ENCODE peak calls at places on chromosomes 1 and 21, in eight cellular contexts. G, Z, C, P, Y, R, T and J are unnamed samples. For H3K9me3, the result is how much of the 10 kb centered on the place peaks cover.

GRCh38 chr1:30179942-30180543 is 543.3 kb downstream of the MATN1 start:
- DNase-seq in G (no peak), Z (no peak), P (no peak), C (no peak), T (no peak), Y (no peak), R (no peak), J (no peak)

GRCh38 chr21:26881504-26882228 is 36.5 kb upstream of the ADAMTS1 start:
- DNase-seq in Y (peak), R (no peak), C (no peak), G (no peak), P (no peak), T (no peak), Z (no peak), J (no peak)

GRCh38 chr1:155932487-155932886 is 1.7 kb downstream of the KHDC4 start:
- DNase-seq in Z (no peak), P (no peak), Y (no peak), R (no peak), G (no peak), T (no peak), C (no peak), J (no peak)

GRCh38 chr1:226519135-226519534 is 29.4 kb upstream of the STUM start:
- DNase-seq in T (no peak), P (no peak), Z (no peak), G (no peak), R (no peak), Y (no peak), C (no peak), J (no peak)

GRCh38 chr1:186960866-186961265 is 132.1 kb downstream of the PLA2G4A start:
- DNase-seq in P (no peak), G (no peak), R (no peak), T (no peak), Z (no peak), C (no peak), Y (no peak), J (no peak)

GRCh38 chr1:57423135-57424131 is at the start of gene DAB1:
- DNase-seq in Y (peak), Z (no peak), G (no peak), T (no peak), C (peak), R (no peak), P (peak), J (no peak)

GRCh38 chr1:93980320-93980744 is 71.1 kb upstream of the GCLM start:
- DNase-seq in C (no peak), R (no peak), P (no peak), Z (no peak), G (no peak), Y (no peak), T (no peak), J (peak)

GRCh38 chr1:40849801-40850592 is 12.2 kb downstream of the CITED4 start:
- DNase-seq in G (peak), T (peak), R (peak), Y (no peak), C (peak), P (peak), Z (peak), J (peak)

GRCh38 chr1:210448293-210448892 is 119.7 kb downstream of the HHAT start:
- DNase-seq in C (peak), G (peak), P (peak), T (no peak), R (no peak), Y (peak), Z (peak), J (no peak)

GRCh38 chr1:209513226-209513625 is 70.3 kb upstream of the CAMK1G start:
- DNase-seq in C (peak), R (no peak), Y (peak), G (no peak), Z (no peak), T (no peak), P (no peak), J (peak)

GRCh38 chr1:185759061-185759460 is 24.9 kb downstream of the HMCN1 start:
- DNase-seq in T (no peak), G (no peak), Z (no peak), Y (no peak), P (no peak), R (no peak), C (no peak), J (no peak)

GRCh38 chr1:53398091-53398490 is 61.1 kb upstream of the DMRTB1 start:
- DNase-seq in R (no peak), P (no peak), Z (no peak), G (no peak), C (no peak), Y (no peak), T (no peak), J (no peak)

GRCh38 chr21:36792505-36792967 is 93.6 kb downstream of the SIM2 start:
- DNase-seq in T (no peak), G (no peak), C (no peak), P (no peak), Z (no peak), R (peak), Y (peak), J (no peak)

GRCh38 chr1:212428496-212428895 is 4.2 kb upstream of the NENF start:
- DNase-seq in T (no peak), R (no peak), Y (no peak), G (no peak), Z (no peak), C (no peak), P (no peak), J (no peak)

GRCh38 chr1:26028490-26028980 is 7.0 kb downstream of the EXTL1 start:
- DNase-seq in Y (no peak), T (no peak), Z (no peak), C (no peak), P (no peak), G (no peak), R (no peak), J (no peak)

GRCh38 chr1:230166366-230167132 is 99.5 kb downstream of the GALNT2 start:
- DNase-seq in T (peak), Z (no peak), Y (no peak), R (no peak), P (no peak), G (no peak), C (no peak), J (no peak)

GRCh38 chr1:32759997-32760623 is 57.0 kb downstream of the YARS1 start:
- DNase-seq in R (no peak), P (peak), T (peak), Z (no peak), C (no peak), Y (peak), G (peak), J (peak)

GRCh38 chr1:58979677-58980076 is 195.8 kb upstream of the JUN start:
- DNase-seq in Z (no peak), P (no peak), Y (no peak), G (no peak), T (no peak), R (no peak), C (no peak), J (no peak)

GRCh38 chr21:38813554-38813953 is 7.8 kb downstream of the ETS2 start:
- DNase-seq in G (no peak), P (no peak), T (no peak), C (no peak), R (no peak), Z (no peak), Y (no peak), J (no peak)

GRCh38 chr1:45842786-45843185 is 39.4 kb downstream of the MAST2 start:
- DNase-seq in G (no peak), T (no peak), R (no peak), Y (no peak), Z (no peak), P (no peak), C (no peak), J (no peak)

GRCh38 chr1:224589006-224589405 is 27.1 kb upstream of the CNIH3 start:
- DNase-seq in T (no peak), Y (peak), G (no peak), P (no peak), Z (no peak), R (no peak), C (no peak), J (no peak)

GRCh38 chr21:25967566-25968438 is 202.8 kb downstream of the APP start:
- DNase-seq in T (no peak), Y (peak), C (peak), G (no peak), R (no peak), P (no peak), Z (no peak), J (no peak)

GRCh38 chr1:222618880-222619321 is 1.0 kb downstream of the MIA3 start:
- DNase-seq in Z (no peak), G (no peak), P (peak), R (no peak), T (no peak), C (no peak), Y (peak), J (no peak)

GRCh38 chr1:43531906-43532584 is 1.4 kb downstream of the PTPRF start:
- DNase-seq in T (no peak), G (no peak), Y (no peak), C (no peak), Z (no peak), P (no peak), R (no peak), J (no peak)

GRCh38 chr1:241611063-241611462 is 29.1 kb downstream of the CHML start:
- DNase-seq in Y (peak), C (peak), Z (peak), T (no peak), P (no peak), R (no peak), G (peak), J (peak)

GRCh38 chr21:46055863-46056281 is 42.0 kb upstream of the COL6A2 start:
- DNase-seq in T (peak), Y (peak), C (no peak), P (no peak), G (no peak), Z (no peak), R (peak), J (peak)

GRCh38 chr1:68331117-68331865 is 99.0 kb upstream of the WLS start:
- DNase-seq in Y (peak), R (no peak), P (no peak), Z (no peak), G (no peak), C (no peak), T (no peak), J (no peak)

GRCh38 chr1:158654079-158654478 is 32.4 kb downstream of the SPTA1 start:
- DNase-seq in R (no peak), Y (no peak), Z (no peak), C (no peak), P (no peak), G (no peak), T (no peak), J (no peak)

GRCh38 chr1:23393706-23394105 is 24.1 kb upstream of the ZNF436 start:
- DNase-seq in P (peak), Z (no peak), G (no peak), R (peak), T (peak), C (no peak), Y (peak), J (no peak)

GRCh38 chr1:93605812-93606512 is 75.7 kb downstream of the BCAR3 start:
- DNase-seq in G (peak), Z (no peak), Y (peak), C (no peak), T (peak), P (no peak), R (no peak), J (no peak)

GRCh38 chr1:247741756-247742155 is 3.3 kb downstream of the OR14K1 start:
- DNase-seq in Y (no peak), G (no peak), C (no peak), R (no peak), T (no peak), P (no peak), Z (no peak), J (no peak)

GRCh38 chr1:247740721-247741120 is 2.3 kb downstream of the OR14K1 start:
- DNase-seq in P (no peak), R (no peak), T (no peak), G (no peak), Z (no peak), Y (no peak), C (no peak), J (no peak)

DNA sequence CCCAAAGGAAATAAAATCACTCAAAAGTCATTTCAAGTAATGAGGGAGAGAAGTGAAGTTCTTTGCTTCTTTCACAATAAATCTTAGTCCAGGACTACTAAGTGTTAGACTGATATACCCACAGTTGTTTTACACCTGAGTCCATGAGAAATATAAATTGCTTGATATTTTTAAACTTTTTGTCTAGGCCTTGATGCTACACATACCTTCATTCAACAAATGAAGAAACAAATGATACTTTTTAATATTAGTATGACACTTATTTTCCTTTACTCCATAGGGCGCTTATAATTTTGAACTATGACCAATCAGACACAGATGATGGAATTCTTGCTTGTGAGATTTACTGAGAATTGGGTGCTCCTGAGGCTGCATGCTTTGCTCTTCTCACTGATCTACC is at the start of gene OR14K1:
- DNase-seq in R (no peak), C (no peak), G (no peak), T (no peak), Y (no peak), P (no peak), Z (no peak), J (no peak)
- H3K9me3 ChIP-seq in R (under half), C (under half), G (under half), T (under half), Y (under half), P (under half), Z (under half), J (under half)

GRCh38 chr1:227666286-227666685 is 68.8 kb downstream of the JMJD4 start:
- DNase-seq in C (no peak), R (no peak), P (no peak), Z (no peak), G (no peak), T (no peak), Y (no peak), J (no peak)

GRCh38 chr1:227662933-227663332 is 72.2 kb downstream of the JMJD4 start:
- DNase-seq in G (no peak), P (no peak), Y (no peak), Z (no peak), R (no peak), C (no peak), T (no peak), J (no peak)

GRCh38 chr1:227661495-227661894 is 73.6 kb downstream of the JMJD4 start:
- DNase-seq in Y (no peak), R (no peak), Z (no peak), P (no peak), T (no peak), C (no peak), G (no peak), J (no peak)
- H3K9me3 ChIP-seq in Y (under half), R (half or more), Z (half or more), P (under half), T (under half), C (under half), G (under half), J (under half)

GRCh38 chr1:168521391-168522000 is 22.3 kb downstream of the XCL2 start:
- DNase-seq in T (no peak), P (no peak), G (no peak), Z (peak), C (peak), R (no peak), Y (no peak), J (no peak)

GRCh38 chr1:168518201-168518689 is 25.6 kb downstream of the XCL2 start:
- DNase-seq in Y (no peak), T (no peak), G (no peak), R (no peak), C (no peak), Z (peak), P (no peak), J (no peak)

GRCh38 chr1:168520832-168521231 is 23.0 kb downstream of the XCL2 start:
- DNase-seq in G (no peak), P (no peak), T (no peak), Y (no peak), C (no peak), Z (no peak), R (no peak), J (no peak)

GRCh38 chr1:168520052-168520751 is 23.6 kb downstream of the XCL2 start:
- DNase-seq in Y (no peak), C (no peak), T (no peak), P (no peak), R (no peak), Z (peak), G (no peak), J (no peak)
- H3K9me3 ChIP-seq in Y (under half), C (under half), T (under half), P (under half), R (under half), Z (under half), G (under half), J (under half)

GRCh38 chr21:23743821-23744220 is 1863.5 kb downstream of the MRPL39 start:
- DNase-seq in P (no peak), T (no peak), R (no peak), G (no peak), Z (no peak), C (no peak), Y (no peak), J (no peak)

DNA sequence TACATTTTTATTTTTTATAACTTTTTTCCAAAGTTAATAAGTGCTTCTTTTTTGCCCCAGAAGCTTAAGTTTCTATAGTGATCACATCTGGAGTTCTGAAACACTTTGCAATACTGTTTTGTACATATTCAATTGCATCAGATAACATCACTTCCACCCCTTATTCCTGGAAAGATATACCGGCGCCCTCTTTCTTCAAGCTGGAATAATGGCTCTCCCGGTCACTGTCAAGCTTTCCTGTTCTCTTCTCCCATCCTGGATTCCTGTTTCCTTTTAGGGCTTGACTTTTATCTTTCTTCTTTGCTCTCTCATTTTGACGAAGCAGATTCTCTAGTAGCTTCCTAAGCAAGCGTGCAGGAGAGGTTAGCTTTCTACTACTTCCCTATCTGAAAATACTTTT is 1866.8 kb downstream of the MRPL39 start:
- DNase-seq in T (no peak), P (no peak), C (no peak), Z (no peak), R (no peak), Y (no peak), G (no peak), J (no peak)
- H3K9me3 ChIP-seq in T (under half), P (under half), C (under half), Z (under half), R (under half), Y (under half), G (under half), J (under half)

GRCh38 chr1:95953668-95954067 is 719.7 kb downstream of the RWDD3 start:
- DNase-seq in T (no peak), R (no peak), Z (no peak), P (no peak), Y (no peak), C (no peak), G (no peak), J (no peak)
- H3K9me3 ChIP-seq in T (under half), R (under half), Z (under half), P (under half), Y (under half), C (under half), G (under half), J (under half)

GRCh38 chr21:32483293-32483595 is 70.7 kb downstream of the EVA1C start:
- DNase-seq in R (no peak), G (peak), Z (no peak), C (no peak), T (no peak), Y (no peak), P (no peak), J (no peak)
- H3K9me3 ChIP-seq in R (under half), G (under half), Z (under half), C (under half), T (under half), Y (under half), P (under half), J (under half)

GRCh38 chr21:22164912-22165311 is 1166.7 kb downstream of the NCAM2 start:
- DNase-seq in T (no peak), P (no peak), C (no peak), Y (no peak), R (no peak), G (no peak), Z (no peak), J (no peak)
- H3K9me3 ChIP-seq in T (under half), P (under half), C (under half), Y (under half), R (under half), G (under half), Z (under half), J (under half)